ENCODE peak calls at places on chromosome 4, in ten cellular contexts. One of them, this sample, is unnamed.

GRCh38 chr4:24730256-24731001 is 64.9 kb upstream of the SOD3 start:
- DNase-seq in DMS53: no peak
- DNase-seq in HT1080: peak; percentile 18
- DNase-seq in A549: no peak
- DNase-seq in substantia nigra: no peak
- DNase-seq in GM04504: peak; percentile 87
- DNase-seq in AG08395: peak; percentile 88
- DNase-seq in right lobe of liver: no peak
- DNase-seq in stimulated activated CD4-positive, alpha-beta T cell treated with anti-CD3 and anti-CD28 coated beads, Interleukin-4, amount 100 ng/mL, for 1 hour: no peak
- DNase-seq in GM12865: no peak
- DNase-seq in this sample: peak; percentile 34

GRCh38 chr4:186927624-186928023 is 204.0 kb upstream of the FAT1 start:
- DNase-seq in GM12865: no peak
- DNase-seq in substantia nigra: no peak
- DNase-seq in A549: no peak
- DNase-seq in stimulated activated CD4-positive, alpha-beta T cell treated with anti-CD3 and anti-CD28 coated beads, Interleukin-4, amount 100 ng/mL, for 1 hour: no peak
- DNase-seq in AG08395: no peak
- DNase-seq in GM04504: no peak
- DNase-seq in HT1080: no peak
- DNase-seq in right lobe of liver: no peak
- DNase-seq in DMS53: peak; percentile 3
- DNase-seq in this sample: no peak

GRCh38 chr4:2741626-2742025 is 14.5 kb downstream of the TNIP2 start:
- DNase-seq in HT1080: no peak
- DNase-seq in GM04504: no peak
- DNase-seq in stimulated activated CD4-positive, alpha-beta T cell treated with anti-CD3 and anti-CD28 coated beads, Interleukin-4, amount 100 ng/mL, for 1 hour: no peak
- DNase-seq in substantia nigra: no peak
- DNase-seq in A549: no peak
- DNase-seq in DMS53: no peak
- DNase-seq in AG08395: no peak
- DNase-seq in right lobe of liver: no peak
- DNase-seq in GM12865: no peak
- DNase-seq in this sample: peak; percentile 65

GRCh38 chr4:153471691-153472080 is 5.5 kb downstream of the TMEM131L start:
- DNase-seq in DMS53: no peak
- DNase-seq in AG08395: no peak
- DNase-seq in GM12865: peak; percentile 68
- DNase-seq in stimulated activated CD4-positive, alpha-beta T cell treated with anti-CD3 and anti-CD28 coated beads, Interleukin-4, amount 100 ng/mL, for 1 hour: peak; percentile 47
- DNase-seq in GM04504: no peak
- DNase-seq in HT1080: no peak
- DNase-seq in right lobe of liver: no peak
- DNase-seq in substantia nigra: no peak
- DNase-seq in A549: no peak
- DNase-seq in this sample: no peak

GRCh38 chr4:29224911-29225310 is 1495.3 kb upstream of the PCDH7 start:
- DNase-seq in A549: no peak
- DNase-seq in stimulated activated CD4-positive, alpha-beta T cell treated with anti-CD3 and anti-CD28 coated beads, Interleukin-4, amount 100 ng/mL, for 1 hour: no peak
- DNase-seq in right lobe of liver: no peak
- DNase-seq in GM12865: no peak
- DNase-seq in AG08395: no peak
- DNase-seq in DMS53: no peak
- DNase-seq in substantia nigra: no peak
- DNase-seq in GM04504: no peak
- DNase-seq in HT1080: no peak
- DNase-seq in this sample: no peak

GRCh38 chr4:82721819-82722423 is 76.7 kb downstream of the SCD5 start:
- DNase-seq in GM12865: peak; percentile 53
- DNase-seq in right lobe of liver: no peak
- DNase-seq in HT1080: no peak
- DNase-seq in AG08395: no peak
- DNase-seq in GM04504: no peak
- DNase-seq in A549: no peak
- DNase-seq in stimulated activated CD4-positive, alpha-beta T cell treated with anti-CD3 and anti-CD28 coated beads, Interleukin-4, amount 100 ng/mL, for 1 hour: peak; percentile 3
- DNase-seq in DMS53: peak; percentile 70
- DNase-seq in substantia nigra: no peak
- DNase-seq in this sample: peak; percentile 70

GRCh38 chr4:135598151-135598550 is 1396.6 kb upstream of the PABPC4L start:
- DNase-seq in stimulated activated CD4-positive, alpha-beta T cell treated with anti-CD3 and anti-CD28 coated beads, Interleukin-4, amount 100 ng/mL, for 1 hour: no peak
- DNase-seq in A549: no peak
- DNase-seq in substantia nigra: no peak
- DNase-seq in DMS53: no peak
- DNase-seq in HT1080: no peak
- DNase-seq in right lobe of liver: no peak
- DNase-seq in GM12865: no peak
- DNase-seq in GM04504: no peak
- DNase-seq in AG08395: no peak
- DNase-seq in this sample: no peak

GRCh38 chr4:36053931-36054330 is 190.4 kb downstream of the ARAP2 start:
- DNase-seq in A549: no peak
- DNase-seq in DMS53: no peak
- DNase-seq in HT1080: peak; percentile 11
- DNase-seq in GM12865: no peak
- DNase-seq in GM04504: no peak
- DNase-seq in right lobe of liver: no peak
- DNase-seq in stimulated activated CD4-positive, alpha-beta T cell treated with anti-CD3 and anti-CD28 coated beads, Interleukin-4, amount 100 ng/mL, for 1 hour: no peak
- DNase-seq in substantia nigra: no peak
- DNase-seq in AG08395: no peak
- DNase-seq in this sample: no peak

GRCh38 chr4:116537828-116538227 is 547.5 kb downstream of the TRAM1L1 start:
- DNase-seq in DMS53: no peak
- DNase-seq in substantia nigra: no peak
- DNase-seq in AG08395: no peak
- DNase-seq in GM12865: no peak
- DNase-seq in stimulated activated CD4-positive, alpha-beta T cell treated with anti-CD3 and anti-CD28 coated beads, Interleukin-4, amount 100 ng/mL, for 1 hour: no peak
- DNase-seq in A549: no peak
- DNase-seq in HT1080: no peak
- DNase-seq in right lobe of liver: no peak
- DNase-seq in GM04504: no peak
- DNase-seq in this sample: no peak

GRCh38 chr4:140090215-140090731 is 63.7 kb downstream of the MAML3 start:
- DNase-seq in HT1080: peak; percentile 78
- DNase-seq in stimulated activated CD4-positive, alpha-beta T cell treated with anti-CD3 and anti-CD28 coated beads, Interleukin-4, amount 100 ng/mL, for 1 hour: no peak
- DNase-seq in DMS53: no peak
- DNase-seq in GM04504: no peak
- DNase-seq in GM12865: no peak
- DNase-seq in right lobe of liver: no peak
- DNase-seq in substantia nigra: no peak
- DNase-seq in AG08395: peak; percentile 54
- DNase-seq in A549: peak; percentile 58
- DNase-seq in this sample: peak; percentile 42

GRCh38 chr4:40909363-40909876 is 159.7 kb downstream of the NSUN7 start:
- DNase-seq in stimulated activated CD4-positive, alpha-beta T cell treated with anti-CD3 and anti-CD28 coated beads, Interleukin-4, amount 100 ng/mL, for 1 hour: peak; percentile 36
- DNase-seq in HT1080: peak; percentile 89
- DNase-seq in right lobe of liver: no peak
- DNase-seq in GM12865: no peak
- DNase-seq in substantia nigra: no peak
- DNase-seq in DMS53: peak; percentile 25
- DNase-seq in AG08395: peak; percentile 78
- DNase-seq in GM04504: no peak
- DNase-seq in A549: no peak
- DNase-seq in this sample: peak; percentile 89

GRCh38 chr4:101346562-101347266 is 612 bp downstream of the PPP3CA start:
- DNase-seq in substantia nigra: peak; percentile 79
- DNase-seq in right lobe of liver: peak; percentile 80
- DNase-seq in AG08395: peak; percentile 15
- DNase-seq in stimulated activated CD4-positive, alpha-beta T cell treated with anti-CD3 and anti-CD28 coated beads, Interleukin-4, amount 100 ng/mL, for 1 hour: peak; percentile 60
- DNase-seq in GM04504: no peak
- DNase-seq in A549: peak; percentile 13
- DNase-seq in GM12865: peak; percentile 63
- DNase-seq in DMS53: peak; percentile 79
- DNase-seq in HT1080: peak; percentile 51
- DNase-seq in this sample: peak; percentile 76

GRCh38 chr4:10949039-10949728 is 264.6 kb upstream of the CLNK start:
- DNase-seq in A549: no peak
- DNase-seq in GM12865: no peak
- DNase-seq in right lobe of liver: no peak
- DNase-seq in HT1080: no peak
- DNase-seq in substantia nigra: no peak
- DNase-seq in AG08395: no peak
- DNase-seq in GM04504: no peak
- DNase-seq in stimulated activated CD4-positive, alpha-beta T cell treated with anti-CD3 and anti-CD28 coated beads, Interleukin-4, amount 100 ng/mL, for 1 hour: no peak
- DNase-seq in DMS53: no peak
- DNase-seq in this sample: no peak

GRCh38 chr4:148007789-148008188 is 275.9 kb downstream of the ARHGAP10 start:
- DNase-seq in stimulated activated CD4-positive, alpha-beta T cell treated with anti-CD3 and anti-CD28 coated beads, Interleukin-4, amount 100 ng/mL, for 1 hour: no peak
- DNase-seq in AG08395: no peak
- DNase-seq in HT1080: no peak
- DNase-seq in right lobe of liver: no peak
- DNase-seq in DMS53: no peak
- DNase-seq in A549: no peak
- DNase-seq in GM12865: no peak
- DNase-seq in substantia nigra: no peak
- DNase-seq in GM04504: no peak
- DNase-seq in this sample: no peak

GRCh38 chr4:182141046-182141445 is 102.2 kb upstream of the TENM3 start:
- DNase-seq in A549: no peak
- DNase-seq in GM12865: no peak
- DNase-seq in HT1080: no peak
- DNase-seq in substantia nigra: no peak
- DNase-seq in right lobe of liver: no peak
- DNase-seq in DMS53: peak; percentile 20
- DNase-seq in stimulated activated CD4-positive, alpha-beta T cell treated with anti-CD3 and anti-CD28 coated beads, Interleukin-4, amount 100 ng/mL, for 1 hour: no peak
- DNase-seq in AG08395: no peak
- DNase-seq in GM04504: no peak
- DNase-seq in this sample: peak; percentile 7

GRCh38 chr4:3464349-3464905 is 1.3 kb downstream of the DOK7 start:
- DNase-seq in substantia nigra: no peak
- DNase-seq in A549: no peak
- DNase-seq in DMS53: no peak
- DNase-seq in right lobe of liver: no peak
- DNase-seq in AG08395: no peak
- DNase-seq in stimulated activated CD4-positive, alpha-beta T cell treated with anti-CD3 and anti-CD28 coated beads, Interleukin-4, amount 100 ng/mL, for 1 hour: no peak
- DNase-seq in HT1080: no peak
- DNase-seq in GM12865: no peak
- DNase-seq in GM04504: no peak
- DNase-seq in this sample: no peak

GRCh38 chr4:183035726-183036415 is 63.2 kb upstream of the WWC2 start:
- DNase-seq in AG08395: no peak
- DNase-seq in stimulated activated CD4-positive, alpha-beta T cell treated with anti-CD3 and anti-CD28 coated beads, Interleukin-4, amount 100 ng/mL, for 1 hour: no peak
- DNase-seq in substantia nigra: no peak
- DNase-seq in A549: no peak
- DNase-seq in GM12865: no peak
- DNase-seq in GM04504: no peak
- DNase-seq in HT1080: peak; percentile 5
- DNase-seq in right lobe of liver: no peak
- DNase-seq in DMS53: no peak
- DNase-seq in this sample: peak; percentile 16

GRCh38 chr4:174255790-174256189 is 27.7 kb downstream of the FBXO8 start:
- DNase-seq in A549: no peak
- DNase-seq in DMS53: peak; percentile 55
- DNase-seq in HT1080: no peak
- DNase-seq in right lobe of liver: no peak
- DNase-seq in GM04504: no peak
- DNase-seq in AG08395: no peak
- DNase-seq in substantia nigra: no peak
- DNase-seq in GM12865: no peak
- DNase-seq in stimulated activated CD4-positive, alpha-beta T cell treated with anti-CD3 and anti-CD28 coated beads, Interleukin-4, amount 100 ng/mL, for 1 hour: no peak
- DNase-seq in this sample: peak; percentile 38

GRCh38 chr4:2290488-2290887 is 28.6 kb upstream of the MXD4 start:
- DNase-seq in stimulated activated CD4-positive, alpha-beta T cell treated with anti-CD3 and anti-CD28 coated beads, Interleukin-4, amount 100 ng/mL, for 1 hour: no peak
- DNase-seq in AG08395: no peak
- DNase-seq in GM12865: no peak
- DNase-seq in HT1080: no peak
- DNase-seq in DMS53: no peak
- DNase-seq in substantia nigra: no peak
- DNase-seq in right lobe of liver: no peak
- DNase-seq in GM04504: no peak
- DNase-seq in A549: no peak
- DNase-seq in this sample: no peak

GRCh38 chr4:8525383-8526120 is 54.6 kb upstream of the GPR78 start:
- DNase-seq in DMS53: no peak
- DNase-seq in substantia nigra: no peak
- DNase-seq in GM12865: no peak
- DNase-seq in right lobe of liver: no peak
- DNase-seq in AG08395: peak; percentile 58
- DNase-seq in stimulated activated CD4-positive, alpha-beta T cell treated with anti-CD3 and anti-CD28 coated beads, Interleukin-4, amount 100 ng/mL, for 1 hour: no peak
- DNase-seq in A549: no peak
- DNase-seq in GM04504: no peak
- DNase-seq in HT1080: no peak
- DNase-seq in this sample: peak; percentile 86

GRCh38 chr4:109878355-109878754 is 30.4 kb downstream of the LRIT3 start:
- DNase-seq in AG08395: no peak
- DNase-seq in stimulated activated CD4-positive, alpha-beta T cell treated with anti-CD3 and anti-CD28 coated beads, Interleukin-4, amount 100 ng/mL, for 1 hour: no peak
- DNase-seq in HT1080: no peak
- DNase-seq in GM12865: no peak
- DNase-seq in A549: no peak
- DNase-seq in GM04504: no peak
- DNase-seq in DMS53: no peak
- DNase-seq in right lobe of liver: no peak
- DNase-seq in substantia nigra: no peak
- DNase-seq in this sample: no peak

GRCh38 chr4:75907956-75908355 is 5.7 kb upstream of the PPEF2 start:
- DNase-seq in DMS53: no peak
- DNase-seq in substantia nigra: no peak
- DNase-seq in right lobe of liver: no peak
- DNase-seq in A549: no peak
- DNase-seq in GM04504: no peak
- DNase-seq in stimulated activated CD4-positive, alpha-beta T cell treated with anti-CD3 and anti-CD28 coated beads, Interleukin-4, amount 100 ng/mL, for 1 hour: no peak
- DNase-seq in HT1080: no peak
- DNase-seq in AG08395: no peak
- DNase-seq in GM12865: no peak
- DNase-seq in this sample: no peak

GRCh38 chr4:24067781-24068193 is 177.9 kb upstream of the PPARGC1A start:
- DNase-seq in right lobe of liver: no peak
- DNase-seq in DMS53: peak; percentile 94
- DNase-seq in GM12865: no peak
- DNase-seq in AG08395: peak; percentile 23
- DNase-seq in HT1080: peak; percentile 94
- DNase-seq in A549: no peak
- DNase-seq in GM04504: no peak
- DNase-seq in substantia nigra: no peak
- DNase-seq in stimulated activated CD4-positive, alpha-beta T cell treated with anti-CD3 and anti-CD28 coated beads, Interleukin-4, amount 100 ng/mL, for 1 hour: no peak
- DNase-seq in this sample: peak; percentile 72

GRCh38 chr4:83266689-83267088 is 17.9 kb downstream of the COQ2 start:
- DNase-seq in GM04504: no peak
- DNase-seq in HT1080: no peak
- DNase-seq in GM12865: peak; percentile 72
- DNase-seq in A549: no peak
- DNase-seq in AG08395: no peak
- DNase-seq in stimulated activated CD4-positive, alpha-beta T cell treated with anti-CD3 and anti-CD28 coated beads, Interleukin-4, amount 100 ng/mL, for 1 hour: no peak
- DNase-seq in substantia nigra: no peak
- DNase-seq in DMS53: no peak
- DNase-seq in right lobe of liver: no peak
- DNase-seq in this sample: peak; percentile 27

GRCh38 chr4:61992351-61992750 is 792.2 kb downstream of the ADGRL3 start:
- DNase-seq in HT1080: no peak
- DNase-seq in AG08395: no peak
- DNase-seq in DMS53: no peak
- DNase-seq in GM04504: no peak
- DNase-seq in substantia nigra: no peak
- DNase-seq in GM12865: no peak
- DNase-seq in right lobe of liver: no peak
- DNase-seq in A549: no peak
- DNase-seq in stimulated activated CD4-positive, alpha-beta T cell treated with anti-CD3 and anti-CD28 coated beads, Interleukin-4, amount 100 ng/mL, for 1 hour: no peak
- DNase-seq in this sample: no peak

GRCh38 chr4:123599061-123599919 is 202.7 kb downstream of the SPRY1 start:
- DNase-seq in GM12865: no peak
- DNase-seq in substantia nigra: no peak
- DNase-seq in DMS53: peak; percentile 25
- DNase-seq in stimulated activated CD4-positive, alpha-beta T cell treated with anti-CD3 and anti-CD28 coated beads, Interleukin-4, amount 100 ng/mL, for 1 hour: no peak
- DNase-seq in HT1080: no peak
- DNase-seq in AG08395: peak; percentile 17
- DNase-seq in GM04504: no peak
- DNase-seq in right lobe of liver: no peak
- DNase-seq in A549: no peak
- DNase-seq in this sample: peak; percentile 33

GRCh38 chr4:176195184-176195978 is at the start of gene SPATA4:
- DNase-seq in stimulated activated CD4-positive, alpha-beta T cell treated with anti-CD3 and anti-CD28 coated beads, Interleukin-4, amount 100 ng/mL, for 1 hour: peak; percentile 95
- DNase-seq in GM12865: peak; percentile 97
- DNase-seq in AG08395: peak; percentile 98
- DNase-seq in A549: peak; percentile 65
- DNase-seq in HT1080: peak; percentile 89
- DNase-seq in GM04504: peak; percentile 72
- DNase-seq in substantia nigra: peak; percentile 88
- DNase-seq in DMS53: peak; percentile 95
- DNase-seq in right lobe of liver: peak; percentile 97
- DNase-seq in this sample: peak; percentile 93

GRCh38 chr4:2085496-2085901 is 26.4 kb downstream of the NAT8L start:
- DNase-seq in HT1080: no peak
- DNase-seq in stimulated activated CD4-positive, alpha-beta T cell treated with anti-CD3 and anti-CD28 coated beads, Interleukin-4, amount 100 ng/mL, for 1 hour: no peak
- DNase-seq in GM04504: no peak
- DNase-seq in A549: no peak
- DNase-seq in AG08395: no peak
- DNase-seq in GM12865: no peak
- DNase-seq in substantia nigra: no peak
- DNase-seq in DMS53: peak; percentile 98
- DNase-seq in right lobe of liver: peak; percentile 81
- DNase-seq in this sample: no peak

This sample was measured in EH.